ENCODE peak calls at places on chromosomes 5 and 9, in five cellular contexts. O is SW 1271, R is T47D, P is T-helper 22 cell, Y is left colon. H is an unnamed sample.

GRCh38 chr9:37410354-37410861 is 12.1 kb upstream of the GRHPR start:
- DNase-seq in R (no peak), O (no peak), P (no peak), Y (no peak), H (no peak)

GRCh38 chr5:146753618-146754123 is 124.9 kb downstream of the PPP2R2B start:
- DNase-seq in R (no peak), O (no peak), P (no peak), Y (no peak), H (no peak)

GRCh38 chr9:19378154-19378553 is 1.9 kb downstream of the RPS6 start:
- DNase-seq in Y (no peak), P (no peak), R (no peak), O (no peak), H (no peak)

GRCh38 chr5:154697335-154697734 is 57.8 kb upstream of the LARP1 start:
- DNase-seq in Y (no peak), R (peak; percentile 18), O (no peak), P (no peak), H (no peak)

GRCh38 chr5:90161399-90161798 is 248.2 kb downstream of the CETN3 start:
- DNase-seq in P (no peak), Y (peak; percentile 26), R (peak; percentile 45), O (no peak), H (peak; percentile 59)

GRCh38 chr5:1767524-1768282 is 31.9 kb downstream of the MRPL36 start:
- DNase-seq in R (no peak), O (no peak), Y (no peak), P (no peak), H (no peak)

GRCh38 chr9:129405089-129405830 is 215.6 kb downstream of the C9orf50 start:
- DNase-seq in R (no peak), O (no peak), P (no peak), Y (no peak), H (no peak)

GRCh38 chr9:133761641-133762248 is 23.6 kb upstream of the SARDH start:
- DNase-seq in Y (no peak), O (no peak), P (no peak), R (no peak), H (no peak)

GRCh38 chr5:119353686-119354366 is 2.0 kb upstream of the TNFAIP8 start:
- DNase-seq in Y (no peak), R (no peak), P (no peak), O (no peak), H (no peak)

GRCh38 chr9:34562136-34562745 is 27.3 kb downstream of the CNTFR start:
- DNase-seq in Y (no peak), R (no peak), O (no peak), P (no peak), H (no peak)

GRCh38 chr9:128819716-128820664 is 1.7 kb downstream of the ENDOG start:
- DNase-seq in P (no peak), O (no peak), R (no peak), Y (peak; percentile 57), H (no peak)

GRCh38 chr9:121073038-121073437 is 1.7 kb upstream of the CNTRL start:
- DNase-seq in O (no peak), P (no peak), Y (peak; percentile 32), R (no peak), H (no peak)

GRCh38 chr5:126645132-126645531 is 44.4 kb downstream of the PHAX start:
- DNase-seq in R (no peak), O (no peak), Y (no peak), P (no peak), H (no peak)

GRCh38 chr5:76544268-76544926 is 78.8 kb downstream of the F2RL2 start:
- DNase-seq in O (no peak), R (peak; percentile 81), P (peak; percentile 44), Y (peak; percentile 71), H (peak; percentile 69)

GRCh38 chr9:79974806-79975422 is 403.1 kb downstream of the TLE4 start:
- DNase-seq in P (no peak), O (no peak), Y (peak; percentile 26), R (peak; percentile 7), H (no peak)

GRCh38 chr5:133930061-133930823 is 38.2 kb downstream of the C5orf15 start:
- DNase-seq in Y (no peak), R (no peak), O (no peak), P (no peak), H (no peak)

GRCh38 chr9:16421534-16421933 is 448.9 kb downstream of the BNC2 start:
- DNase-seq in R (no peak), O (no peak), Y (no peak), P (no peak), H (no peak)

GRCh38 chr9:93667627-93668026 is 91.2 kb downstream of the PHF2 start:
- DNase-seq in Y (peak; percentile 10), O (no peak), P (no peak), R (no peak), H (peak; percentile 2)

GRCh38 chr5:80816590-80816989 is 143.6 kb upstream of the RASGRF2 start:
- DNase-seq in Y (no peak), O (no peak), R (no peak), P (no peak), H (no peak)

GRCh38 chr9:96651626-96652025 is 3.5 kb downstream of the PRXL2C start:
- DNase-seq in R (peak; percentile 29), Y (no peak), O (peak; percentile 27), P (no peak), H (no peak)

GRCh38 chr5:5318426-5319205 is 103.9 kb upstream of the ICE1 start:
- DNase-seq in Y (no peak), O (no peak), R (no peak), P (no peak), H (no peak)

GRCh38 chr5:59098743-59099142 is 515.9 kb downstream of the RAB3C start:
- DNase-seq in R (no peak), Y (no peak), O (no peak), P (no peak), H (no peak)

GRCh38 chr9:109705515-109705914 is 74.5 kb upstream of the PALM2AKAP2 start:
- DNase-seq in P (no peak), Y (no peak), R (peak; percentile 71), O (peak; percentile 28), H (peak; percentile 6)

GRCh38 chr5:34675857-34676256 is 19.7 kb downstream of the RAI14 start:
- DNase-seq in Y (no peak), P (no peak), O (no peak), R (no peak), H (no peak)

GRCh38 chr5:177495243-177496060 is 2.0 kb downstream of the PDLIM7 start:
- DNase-seq in P (no peak), O (no peak), R (no peak), Y (peak; percentile 80), H (no peak)

GRCh38 chr5:159156426-159156835 is 52.9 kb downstream of the RNF145 start:
- DNase-seq in P (no peak), O (no peak), R (no peak), Y (no peak), H (no peak)

GRCh38 chr5:1729641-1730486 is 69.8 kb downstream of the MRPL36 start:
- DNase-seq in P (no peak), Y (no peak), R (no peak), O (no peak), H (no peak)

H was measured in Caco-2.